ENCODE peak calls at places on chromosomes 12 and 14, in seven cellular contexts. L is upper lobe of right lung, K is astrocyte of the spinal cord, R is A549, M is HFFc6, U is cardiac muscle cell, B is GM12865. X is an unnamed sample.

GRCh38 chr12:75560167-75560566 is 48.8 kb upstream of the KRR1 start:
- DNase-seq in K (peak; percentile 75), R (peak; percentile 9), L (no peak), U (peak; percentile 20), B (no peak), M (peak; percentile 55), X (no peak)

GRCh38 chr12:128259556-128260070 is 7.4 kb upstream of the TMEM132C start:
- DNase-seq in L (no peak), K (peak; percentile 2), M (no peak), R (no peak), U (peak; percentile 78), B (peak; percentile 30), X (no peak)

GRCh38 chr14:62179367-62180018 is 417.3 kb downstream of the SNAPC1 start:
- DNase-seq in U (peak; percentile 83), M (peak; percentile 81), B (peak; percentile 70), K (peak; percentile 82), L (no peak), R (peak; percentile 26), X (no peak)

GRCh38 chr12:56266634-56267442 is at the start of gene COQ10A:
- DNase-seq in U (peak; percentile 93), M (peak; percentile 87), R (peak; percentile 98), B (peak; percentile 89), K (peak; percentile 84), L (peak; percentile 95), X (peak; percentile 89)

GRCh38 chr14:51865953-51866747 is 5.7 kb downstream of the GNG2 start:
- DNase-seq in L (no peak), M (no peak), U (no peak), K (no peak), B (peak; percentile 63), R (no peak), X (no peak)

GRCh38 chr12:104741072-104741471 is 217.0 kb downstream of the SLC41A2 start:
- DNase-seq in R (no peak), L (no peak), U (no peak), M (no peak), B (peak; percentile 66), K (no peak), X (no peak)

GRCh38 chr12:102437511-102437910 is 42.9 kb downstream of the IGF1 start:
- DNase-seq in R (no peak), M (no peak), U (no peak), K (no peak), B (no peak), L (no peak), X (no peak)

GRCh38 chr12:90333384-90333783 is 621.6 kb downstream of the CCER1 start:
- DNase-seq in M (no peak), R (no peak), K (no peak), L (no peak), B (no peak), U (no peak), X (no peak)

GRCh38 chr12:69645031-69645430 is 34.3 kb upstream of the LRRC10 start:
- DNase-seq in L (no peak), R (no peak), K (no peak), M (no peak), B (no peak), U (no peak), X (no peak)

GRCh38 chr14:70789361-70789760 is 20.0 kb downstream of the MAP3K9 start:
- DNase-seq in R (no peak), B (no peak), M (peak; percentile 39), L (peak; percentile 70), U (peak; percentile 1), K (peak; percentile 47), X (no peak)

GRCh38 chr14:88364710-88365413 is 20.6 kb upstream of the SPATA7 start:
- DNase-seq in K (no peak), L (no peak), R (no peak), B (no peak), U (no peak), M (no peak), X (no peak)

GRCh38 chr12:131939007-131939406 is 9.9 kb downstream of the PUS1 start:
- DNase-seq in U (no peak), R (no peak), B (no peak), K (no peak), M (no peak), L (no peak), X (no peak)

GRCh38 chr12:118160536-118160935 is 24.6 kb downstream of the PEBP1 start:
- DNase-seq in R (no peak), U (no peak), M (no peak), K (no peak), L (no peak), B (no peak), X (no peak)

GRCh38 chr12:89697256-89697655 is 11.4 kb downstream of the ATP2B1 start:
- DNase-seq in B (no peak), R (no peak), L (no peak), U (no peak), M (no peak), K (no peak), X (no peak)

GRCh38 chr12:1583421-1584078 is 10.8 kb downstream of the FBXL14 start:
- DNase-seq in B (peak; percentile 93), M (peak; percentile 81), L (no peak), R (peak; percentile 74), U (peak; percentile 85), K (peak; percentile 89), X (peak; percentile 67)

GRCh38 chr14:71070169-71070568 is 162.9 kb downstream of the PCNX1 start:
- DNase-seq in M (peak; percentile 77), U (no peak), L (no peak), R (no peak), K (no peak), B (no peak), X (no peak)

GRCh38 chr12:124322271-124322998 is 27.5 kb downstream of the RFLNA start:
- DNase-seq in B (peak; percentile 10), U (no peak), R (no peak), K (peak; percentile 42), L (no peak), M (no peak), X (no peak)

GRCh38 chr14:54737132-54737711 is 165.4 kb downstream of the GCH1 start:
- DNase-seq in B (no peak), U (no peak), R (no peak), K (peak; percentile 73), M (peak; percentile 85), L (no peak), X (no peak)

GRCh38 chr14:74949211-74949610 is 6.2 kb downstream of the PGF start:
- DNase-seq in M (no peak), L (no peak), B (no peak), K (no peak), U (no peak), R (no peak), X (no peak)

GRCh38 chr12:32768518-32768917 is 12.8 kb upstream of the YARS2 start:
- DNase-seq in B (no peak), K (no peak), R (no peak), U (no peak), M (no peak), L (no peak), X (no peak)

GRCh38 chr12:6354539-6355393 is 12.9 kb upstream of the TNFRSF1A start:
- DNase-seq in R (no peak), L (no peak), M (no peak), U (no peak), K (no peak), B (no peak), X (no peak)

GRCh38 chr12:120588948-120589930 is 8.0 kb upstream of the POP5 start:
- DNase-seq in K (no peak), L (peak; percentile 54), M (no peak), B (no peak), R (no peak), U (no peak), X (no peak)

GRCh38 chr14:105470812-105471771 is 3.5 kb upstream of the CRIP2 start:
- DNase-seq in K (peak; percentile 25), U (peak; percentile 97), L (no peak), M (no peak), R (no peak), B (no peak), X (no peak)

GRCh38 chr12:1357171-1357570 is 237.2 kb downstream of the FBXL14 start:
- DNase-seq in K (peak; percentile 31), M (peak; percentile 30), B (no peak), U (peak; percentile 68), L (no peak), R (no peak), X (no peak)

DNA sequence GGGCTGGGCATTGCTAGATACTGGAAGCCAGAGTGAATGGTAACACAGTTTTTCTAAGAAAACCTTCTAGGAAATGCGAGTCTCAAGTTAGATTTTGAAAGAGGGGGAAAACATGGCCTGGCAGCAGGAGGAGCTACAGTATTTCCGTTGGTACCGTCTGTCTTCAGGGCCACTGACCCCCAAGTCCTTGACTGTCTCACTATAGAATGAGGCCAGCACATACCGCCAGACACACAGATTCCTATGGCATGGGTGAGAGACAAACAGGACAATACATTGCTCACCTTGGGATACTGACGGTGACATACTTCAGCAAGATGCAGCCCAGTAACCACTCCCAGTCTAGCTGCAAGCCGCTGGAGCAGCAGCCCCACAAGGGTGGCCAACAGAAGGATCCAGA is 21.7 kb downstream of the SLC11A2 start:
- DNase-seq in K (no peak), B (no peak), M (no peak), U (no peak), R (no peak), L (no peak), X (no peak)
- TF ChIP-seq CTCF in K (no peak), B (no peak), M (no peak), U (no peak), R (no peak), L (no peak), X (no peak)

GRCh38 chr12:53956251-53956887 is 1.7 kb downstream of the HOXC12 start:
- DNase-seq in B (no peak), R (no peak), K (no peak), L (no peak), U (no peak), M (no peak), X (peak; percentile 17)
- TF ChIP-seq CTCF in B (no peak), R (no peak), K (no peak), L (no peak), U (no peak), M (no peak), X (no peak)

GRCh38 chr14:38053684-38054083 is 154.0 kb upstream of the SSTR1 start:
- DNase-seq in U (peak; percentile 31), B (no peak), M (no peak), R (no peak), K (no peak), L (no peak), X (no peak)

GRCh38 chr14:38056270-38056669 is 151.4 kb upstream of the SSTR1 start:
- DNase-seq in M (no peak), B (no peak), L (no peak), K (no peak), R (no peak), U (no peak), X (no peak)
- TF ChIP-seq CTCF in M (peak; percentile 24), B (no peak), L (no peak), K (no peak), R (no peak), U (no peak), X (no peak)

DNA sequence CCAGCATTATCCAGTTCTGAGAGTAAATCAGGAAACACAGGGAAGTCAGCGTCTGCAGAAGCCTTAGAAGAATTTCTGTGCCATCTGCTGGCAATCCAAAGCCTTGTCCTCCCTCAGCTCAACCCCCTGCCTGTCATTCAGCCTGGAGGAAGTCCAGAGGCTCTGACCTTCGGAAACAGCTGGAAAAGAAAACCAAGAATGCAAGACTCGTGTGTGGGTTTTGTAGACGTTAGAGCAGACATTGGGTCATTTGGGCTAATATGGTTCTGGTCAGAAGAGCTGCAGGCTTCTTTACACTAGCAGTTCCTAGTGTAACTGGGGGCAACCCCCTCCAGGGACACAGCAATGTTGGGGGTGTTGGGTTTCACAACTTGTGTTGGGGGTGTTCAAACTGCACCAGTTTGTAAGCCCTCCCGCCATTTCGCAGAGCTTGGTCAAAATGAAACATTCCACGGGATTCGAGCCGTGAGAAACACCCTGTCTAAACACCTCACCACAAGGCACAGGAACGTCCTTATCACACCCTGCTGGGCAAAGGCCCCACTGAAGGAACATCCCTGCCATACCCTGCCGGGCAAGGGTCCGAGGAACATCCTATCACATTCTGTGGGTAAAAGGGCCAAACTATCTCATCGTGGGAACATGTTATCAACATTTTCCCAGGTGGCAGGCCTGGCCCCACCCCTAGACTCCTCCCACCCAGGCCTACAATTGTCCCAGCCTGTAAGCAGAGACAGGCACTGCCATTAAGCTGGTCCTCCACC is 21.0 kb upstream of the SERPINA4 start:
- DNase-seq in K (peak; percentile 58), L (no peak), U (no peak), M (no peak), R (no peak), B (peak; percentile 61), X (no peak)
- TF ChIP-seq CTCF in K (peak; percentile 9), L (no peak), U (peak; percentile 37), M (no peak), R (no peak), B (no peak), X (no peak)